ENCODE peak calls at places on chromosomes 4 and X, in seven cellular contexts. L is stimulated activated CD4-positive, alpha-beta T cell treated with anti-CD3 and anti-CD28 coated beads, Interleukin-4, amount 100 ng/mL, for 48 hours; Y is NCI-H1105; B is pancreas; D is HEK293T; X is sciatic nerve; T is activated naive CD4-positive, alpha-beta T cell treated with anti-CD3 and anti-CD28 coated beads, Interleukin-2, amount 50 U/mL, for 72 hours. U is an unnamed sample.

GRCh38 chrX:13826770-13827169 is 9.9 kb upstream of the GPM6B start:
- DNase-seq in L (no peak), Y (no peak), B (no peak), D (no peak), X (no peak), T (no peak), U (no peak)

GRCh38 chrX:126994011-126994410 is 174.5 kb downstream of the PRR32 start:
- DNase-seq in L (no peak), Y (no peak), B (no peak), D (no peak), X (no peak), T (no peak), U (no peak)

GRCh38 chr4:39706334-39706733 is 8.4 kb downstream of the UBE2K start:
- DNase-seq in L (no peak), Y (no peak), B (peak), D (no peak), X (no peak), T (peak), U (peak)

GRCh38 chr4:5365071-5366008 is 314.1 kb downstream of the STK32B start:
- DNase-seq in L (no peak), Y (no peak), B (no peak), D (no peak), X (no peak), T (no peak), U (peak)

GRCh38 chr4:86306816-86307215 is 53.0 kb downstream of the MAPK10 start:
- DNase-seq in L (no peak), Y (no peak), B (no peak), D (no peak), X (no peak), T (no peak), U (no peak)

GRCh38 chrX:135974279-135974856 is 580 bp upstream of the MMGT1 start:
- DNase-seq in L (peak), Y (peak), B (peak), D (peak), X (peak), T (no peak), U (peak)

GRCh38 chr4:71113294-71113693 is 119.8 kb downstream of the DCK start:
- DNase-seq in L (no peak), Y (no peak), B (no peak), D (peak), X (no peak), T (no peak), U (peak)

GRCh38 chr4:23890369-23891063 is 669 bp upstream of the PPARGC1A start:
- DNase-seq in L (no peak), Y (no peak), B (no peak), D (no peak), X (no peak), T (no peak), U (no peak)

GRCh38 chr4:123587983-123588494 is 191.4 kb downstream of the SPRY1 start:
- DNase-seq in L (no peak), Y (no peak), B (peak), D (peak), X (no peak), T (no peak), U (peak)

GRCh38 chr4:4481394-4482000 is 60.4 kb downstream of the STX18 start:
- DNase-seq in L (no peak), Y (no peak), B (no peak), D (no peak), X (no peak), T (no peak), U (no peak)

GRCh38 chr4:48698029-48698901 is 81.8 kb downstream of the FRYL start:
- DNase-seq in L (no peak), Y (no peak), B (peak), D (no peak), X (peak), T (no peak), U (peak)

GRCh38 chr4:1187182-1187581 is 14.8 kb upstream of the SPON2 start:
- DNase-seq in L (no peak), Y (no peak), B (peak), D (no peak), X (peak), T (no peak), U (no peak)

GRCh38 chr4:5370286-5370685 is 319.0 kb downstream of the STK32B start:
- DNase-seq in L (no peak), Y (no peak), B (no peak), D (no peak), X (no peak), T (no peak), U (peak)

GRCh38 chr4:184922301-184922700 is 96.0 kb upstream of the HELT start:
- DNase-seq in L (no peak), Y (no peak), B (no peak), D (no peak), X (no peak), T (no peak), U (no peak)

GRCh38 chr4:3360741-3361140 is 67.9 kb downstream of the RGS12 start:
- DNase-seq in L (no peak), Y (no peak), B (no peak), D (no peak), X (no peak), T (no peak), U (no peak)

GRCh38 chr4:123628288-123628687 is 231.7 kb downstream of the SPRY1 start:
- DNase-seq in L (no peak), Y (no peak), B (no peak), D (no peak), X (no peak), T (no peak), U (no peak)